ENCODE peak calls at places on chromosomes 6 and 20, in eight cellular contexts. Y is transverse colon, Q is esophagus muscularis mucosa, D is heart right ventricle, C is pancreas, J is endothelial cell of umbilical vein, O is SK-N-SH, U is mesendoderm. R is an unnamed sample. For H3K27me3 and H3K4me1, the result is how much of the 10 kb centered on the place peaks cover.

GRCh38 chr20:44370639-44371218 is 15.2 kb downstream of the HNF4A start:
- DNase-seq in O (no peak), Q (no peak), C (peak), Y (peak), D (no peak), J (no peak), U (peak), R (no peak)

GRCh38 chr6:25418463-25419052 is 139.4 kb downstream of the CARMIL1 start:
- DNase-seq in Y (no peak), U (no peak), D (no peak), C (no peak), O (no peak), Q (no peak), J (no peak), R (no peak)

GRCh38 chr20:41293269-41294037 is 24.1 kb downstream of the ZHX3 start:
- DNase-seq in U (no peak), Y (no peak), C (no peak), D (no peak), O (no peak), J (no peak), Q (no peak), R (no peak)

GRCh38 chr6:41846666-41847237 is 48.4 kb downstream of the USP49 start:
- DNase-seq in D (peak), U (peak), C (no peak), Q (no peak), O (peak), J (peak), Y (peak), R (no peak)

GRCh38 chr6:3013486-3013885 is 13.8 kb downstream of the NQO2 start:
- DNase-seq in C (no peak), D (no peak), Y (no peak), U (peak), O (no peak), Q (no peak), J (peak), R (no peak)

GRCh38 chr20:3371757-3372156 is 35.7 kb downstream of the DNAAF9 start:
- DNase-seq in Q (no peak), Y (no peak), C (no peak), J (no peak), U (no peak), D (no peak), O (no peak), R (no peak)

GRCh38 chr20:8790442-8791074 is 278.3 kb upstream of the PLCB4 start:
- DNase-seq in D (peak), J (peak), O (peak), Q (no peak), C (no peak), Y (peak), U (peak), R (no peak)

GRCh38 chr20:49699200-49699992 is 14.3 kb downstream of the B4GALT5 start:
- DNase-seq in O (no peak), Y (no peak), C (no peak), D (no peak), U (no peak), Q (no peak), J (peak), R (no peak)

GRCh38 chr6:10486215-10486614 is 34.9 kb upstream of the GCNT2 start:
- DNase-seq in U (no peak), D (no peak), Q (no peak), C (no peak), Y (no peak), J (no peak), O (no peak), R (no peak)

GRCh38 chr6:167091149-167092107 is 31.5 kb upstream of the CCR6 start:
- DNase-seq in D (no peak), C (no peak), U (no peak), Q (peak), O (peak), J (no peak), Y (no peak), R (no peak)

GRCh38 chr20:4225778-4226177 is 210.4 kb upstream of the RNF24 start:
- DNase-seq in D (peak), Q (no peak), J (peak), O (no peak), Y (no peak), U (no peak), C (no peak), R (no peak)

GRCh38 chr6:135182993-135183531 is 2.0 kb downstream of the MYB start:
- DNase-seq in D (no peak), C (peak), O (no peak), U (peak), J (no peak), Y (peak), Q (no peak), R (no peak)

GRCh38 chr6:13272131-13273046 is 55.9 kb downstream of the TBC1D7 start:
- DNase-seq in O (no peak), C (no peak), J (no peak), U (no peak), Y (peak), D (peak), Q (no peak), R (peak)

GRCh38 chr6:108164537-108164814 is 1.3 kb upstream of the NR2E1 start:
- DNase-seq in C (no peak), J (no peak), D (no peak), U (no peak), O (no peak), Y (no peak), Q (peak), R (no peak)
- H3K27me3 ChIP-seq in C (half or more), J (half or more), D (half or more), U (half or more), O (half or more), Y (half or more), Q (half or more), R (under half)

DNA sequence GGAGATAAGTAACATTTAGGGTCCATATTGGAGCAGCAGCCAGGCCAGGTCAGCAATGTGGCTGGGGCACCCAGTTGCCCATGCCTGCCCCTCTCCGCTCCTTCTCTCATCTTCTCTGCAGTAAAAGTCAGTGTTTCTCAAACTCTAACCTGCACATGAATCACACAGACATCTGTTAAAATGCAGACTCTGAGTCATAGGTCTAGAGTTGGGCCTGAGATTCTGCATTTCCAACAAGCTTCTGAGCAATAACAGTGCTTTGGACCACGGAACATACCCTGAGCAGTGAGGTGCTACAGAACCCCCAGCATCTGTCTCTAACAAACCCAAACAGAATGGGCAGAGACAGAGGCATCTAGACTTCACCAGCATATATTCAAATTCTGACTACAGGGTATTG is 10.1 kb downstream of the PHF10 start:
- DNase-seq in Y (no peak), C (no peak), J (no peak), U (no peak), Q (no peak), O (no peak), D (no peak), R (no peak)
- H3K4me1 ChIP-seq in Y (under half), C (under half), J (under half), U (under half), Q (under half), O (under half), D (under half), R (under half)

DNA sequence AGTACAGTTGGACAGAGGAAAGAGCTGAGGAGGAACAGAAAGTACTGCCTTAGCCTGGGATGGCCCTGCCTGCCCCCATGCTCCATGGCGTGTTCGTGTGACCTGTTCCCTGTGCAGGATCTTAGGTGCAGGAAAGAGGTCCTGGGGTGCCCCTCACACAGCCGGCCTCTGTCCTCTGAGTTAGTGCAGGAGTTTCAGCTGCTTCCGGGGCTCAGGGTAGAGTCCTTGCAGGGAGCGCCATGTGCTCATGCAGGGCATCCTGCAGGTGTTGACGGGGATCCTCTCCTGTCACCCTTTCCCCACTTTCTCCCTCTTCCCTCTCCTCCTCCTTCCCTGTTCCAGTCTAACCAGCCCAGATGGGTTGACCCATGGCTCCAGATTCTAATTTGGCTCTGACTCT is 173.3 kb downstream of the DTNBP1 start:
- DNase-seq in Q (no peak), D (no peak), C (no peak), Y (no peak), J (no peak), O (no peak), U (no peak), R (no peak)
- H3K27ac ChIP-seq in Q (no peak), D (no peak), C (no peak), Y (no peak), J (no peak), O (no peak), U (no peak), R (no peak)

DNA sequence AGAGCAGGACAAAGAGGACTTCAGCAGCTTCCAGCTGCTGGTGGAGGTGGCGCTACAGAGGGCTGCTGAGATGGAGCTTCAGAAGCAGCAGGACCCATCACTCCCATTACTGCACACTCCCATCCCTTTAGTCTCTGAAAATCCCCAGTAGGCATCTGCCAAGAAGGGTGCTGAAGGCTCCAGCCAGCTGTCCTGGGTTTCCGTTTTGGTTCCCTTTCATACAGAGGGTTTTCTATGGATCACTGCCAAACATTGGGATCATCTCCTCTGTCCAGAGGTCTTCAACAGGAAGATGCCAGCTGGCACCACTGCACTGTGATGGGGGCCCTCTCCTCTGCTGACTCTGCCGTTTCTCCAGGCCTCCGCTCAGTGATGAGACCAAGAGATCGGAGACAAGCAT is 14.3 kb upstream of the RAB5IF start:
- DNase-seq in C (no peak), J (no peak), U (no peak), D (no peak), O (no peak), Y (no peak), Q (no peak), R (no peak)
- H3K27me3 ChIP-seq in C (under half), J (under half), U (under half), D (under half), O (under half), Y (under half), Q (under half), R (under half)

GRCh38 chr6:37988696-37989095 is 169.2 kb downstream of the ZFAND3 start:
- DNase-seq in C (no peak), Q (no peak), Y (no peak), U (no peak), O (no peak), D (no peak), J (no peak), R (no peak)
- H3K4me1 ChIP-seq in C (under half), Q (half or more), Y (under half), U (under half), O (under half), D (under half), J (under half), R (half or more)

GRCh38 chr6:169958510-169958909 is 207.1 kb downstream of the ERMARD start:
- DNase-seq in D (no peak), Y (no peak), J (peak), O (no peak), C (no peak), U (no peak), Q (peak), R (no peak)
- H3K27ac ChIP-seq in D (no peak), Y (no peak), J (no peak), O (no peak), C (no peak), U (no peak), Q (no peak), R (no peak)

GRCh38 chr6:159313023-159313422 is 143.8 kb downstream of the FNDC1 start:
- DNase-seq in U (no peak), J (no peak), D (no peak), O (peak), Y (no peak), C (no peak), Q (peak), R (no peak)
- H3K27me3 ChIP-seq in U (under half), J (under half), D (under half), O (under half), Y (under half), C (under half), Q (under half), R (under half)

R was measured in psoas muscle.